ENCODE peak calls at places on chromosomes 11 and 22, in six cellular contexts. One of them, this sample, is unnamed.

GRCh38 chr11:57751676-57752253 is at the start of gene BTBD18:
- DNase-seq in ACHN: peak; percentile 47
- DNase-seq in left kidney: peak; percentile 66
- DNase-seq in amniotic stem cell: no peak
- DNase-seq in NT2/D1: no peak
- DNase-seq in RPMI7951: peak; percentile 40
- DNase-seq in this sample: peak; percentile 71

GRCh38 chr11:23556163-23556750 is 696.0 kb upstream of the CCDC179 start:
- DNase-seq in RPMI7951: no peak
- DNase-seq in left kidney: no peak
- DNase-seq in NT2/D1: no peak
- DNase-seq in amniotic stem cell: no peak
- DNase-seq in ACHN: no peak
- DNase-seq in this sample: no peak

GRCh38 chr11:130817608-130817944 is 98.7 kb downstream of the SNX19 start:
- DNase-seq in ACHN: peak; percentile 57
- DNase-seq in amniotic stem cell: no peak
- DNase-seq in NT2/D1: no peak
- DNase-seq in RPMI7951: peak; percentile 29
- DNase-seq in left kidney: no peak
- DNase-seq in this sample: no peak

GRCh38 chr22:17578129-17578754 is 14.9 kb downstream of the SLC25A18 start:
- DNase-seq in NT2/D1: no peak
- DNase-seq in ACHN: no peak
- DNase-seq in RPMI7951: peak; percentile 49
- DNase-seq in amniotic stem cell: no peak
- DNase-seq in left kidney: no peak
- DNase-seq in this sample: no peak

GRCh38 chr11:118314985-118315384 is 10.5 kb downstream of the CD3E start:
- DNase-seq in amniotic stem cell: no peak
- DNase-seq in NT2/D1: no peak
- DNase-seq in ACHN: no peak
- DNase-seq in RPMI7951: no peak
- DNase-seq in left kidney: no peak
- DNase-seq in this sample: no peak

GRCh38 chr11:120372296-120372695 is 36.1 kb downstream of the ARHGEF12 start:
- DNase-seq in amniotic stem cell: no peak
- DNase-seq in NT2/D1: no peak
- DNase-seq in left kidney: no peak
- DNase-seq in RPMI7951: no peak
- DNase-seq in ACHN: no peak
- DNase-seq in this sample: no peak

GRCh38 chr11:46391578-46392420 is at the start of gene CHRM4:
- DNase-seq in RPMI7951: peak; percentile 28
- DNase-seq in amniotic stem cell: no peak
- DNase-seq in ACHN: peak; percentile 78
- DNase-seq in left kidney: peak; percentile 72
- DNase-seq in NT2/D1: no peak
- DNase-seq in this sample: peak; percentile 80

GRCh38 chr11:116062526-116063171 is 558.4 kb upstream of the CADM1 start:
- DNase-seq in ACHN: no peak
- DNase-seq in amniotic stem cell: no peak
- DNase-seq in left kidney: peak; percentile 87
- DNase-seq in RPMI7951: peak; percentile 42
- DNase-seq in NT2/D1: no peak
- DNase-seq in this sample: no peak

GRCh38 chr11:61294717-61295595 is at the start of gene VWCE:
- DNase-seq in ACHN: peak; percentile 69
- DNase-seq in RPMI7951: no peak
- DNase-seq in amniotic stem cell: peak; percentile 22
- DNase-seq in left kidney: peak; percentile 93
- DNase-seq in NT2/D1: peak; percentile 66
- DNase-seq in this sample: peak; percentile 95

GRCh38 chr11:43989162-43989961 is 46.9 kb downstream of the C11orf96 start:
- DNase-seq in RPMI7951: peak; percentile 92
- DNase-seq in ACHN: no peak
- DNase-seq in left kidney: peak; percentile 75
- DNase-seq in amniotic stem cell: no peak
- DNase-seq in NT2/D1: no peak
- DNase-seq in this sample: no peak

GRCh38 chr11:7670631-7671030 is 2.7 kb downstream of the CYB5R2 start:
- DNase-seq in amniotic stem cell: no peak
- DNase-seq in RPMI7951: no peak
- DNase-seq in ACHN: no peak
- DNase-seq in NT2/D1: no peak
- DNase-seq in left kidney: no peak
- DNase-seq in this sample: no peak

GRCh38 chr11:8011981-8012444 is 24.9 kb downstream of the EIF3F start:
- DNase-seq in amniotic stem cell: peak; percentile 68
- DNase-seq in RPMI7951: peak; percentile 85
- DNase-seq in left kidney: no peak
- DNase-seq in ACHN: peak; percentile 15
- DNase-seq in NT2/D1: no peak
- DNase-seq in this sample: no peak

GRCh38 chr11:75273989-75274391 is 33.4 kb downstream of the TPBGL start:
- DNase-seq in NT2/D1: no peak
- DNase-seq in RPMI7951: no peak
- DNase-seq in amniotic stem cell: no peak
- DNase-seq in ACHN: no peak
- DNase-seq in left kidney: no peak
- DNase-seq in this sample: no peak

GRCh38 chr22:48679656-48680555 is 1147.8 kb downstream of the BRD1 start:
- DNase-seq in left kidney: no peak
- DNase-seq in ACHN: no peak
- DNase-seq in RPMI7951: no peak
- DNase-seq in amniotic stem cell: no peak
- DNase-seq in NT2/D1: no peak
- DNase-seq in this sample: no peak

GRCh38 chr11:77590194-77590591 is 440 bp downstream of the AQP11 start:
- DNase-seq in NT2/D1: no peak
- DNase-seq in RPMI7951: peak; percentile 2
- DNase-seq in amniotic stem cell: no peak
- DNase-seq in ACHN: peak; percentile 54
- DNase-seq in left kidney: peak; percentile 75
- DNase-seq in this sample: no peak

GRCh38 chr11:27357250-27357649 is 5.8 kb downstream of the CCDC34 start:
- DNase-seq in left kidney: peak; percentile 15
- DNase-seq in NT2/D1: no peak
- DNase-seq in RPMI7951: no peak
- DNase-seq in amniotic stem cell: no peak
- DNase-seq in ACHN: no peak
- DNase-seq in this sample: no peak

This sample was measured in GM13976.